ENCODE peak calls at places on chromosome 9, in ten cellular contexts. One of them, this sample, is unnamed.

GRCh38 chr9:136807281-136808074 is at the start of gene RABL6:
- DNase-seq in ovary: peak; percentile 83
- DNase-seq in neural progenitor cell: peak; percentile 92
- DNase-seq in fibroblast of lung: peak; percentile 61
- DNase-seq in A549: peak; percentile 91
- DNase-seq in left ventricle myocardium inferior: peak; percentile 81
- DNase-seq in right lobe of liver: peak; percentile 82
- DNase-seq in IMR-90: peak; percentile 55
- DNase-seq in H9: peak; percentile 65
- DNase-seq in H1: peak; percentile 86
- DNase-seq in this sample: peak; percentile 90

GRCh38 chr9:132370592-132370991 is 15.8 kb upstream of the SETX start:
- DNase-seq in H9: no peak
- DNase-seq in neural progenitor cell: no peak
- DNase-seq in IMR-90: no peak
- DNase-seq in right lobe of liver: no peak
- DNase-seq in fibroblast of lung: no peak
- DNase-seq in ovary: no peak
- DNase-seq in A549: no peak
- DNase-seq in H1: no peak
- DNase-seq in left ventricle myocardium inferior: no peak
- DNase-seq in this sample: no peak

GRCh38 chr9:137514691-137515337 is 35.4 kb downstream of the PNPLA7 start:
- DNase-seq in H1: no peak
- DNase-seq in IMR-90: no peak
- DNase-seq in ovary: peak; percentile 6
- DNase-seq in neural progenitor cell: no peak
- DNase-seq in left ventricle myocardium inferior: no peak
- DNase-seq in A549: no peak
- DNase-seq in right lobe of liver: no peak
- DNase-seq in fibroblast of lung: no peak
- DNase-seq in H9: no peak
- DNase-seq in this sample: peak; percentile 46

GRCh38 chr9:9003184-9003583 is 1203.6 kb upstream of the DMAC1 start:
- DNase-seq in left ventricle myocardium inferior: no peak
- DNase-seq in ovary: no peak
- DNase-seq in H1: no peak
- DNase-seq in H9: no peak
- DNase-seq in fibroblast of lung: peak; percentile 2
- DNase-seq in A549: no peak
- DNase-seq in IMR-90: no peak
- DNase-seq in neural progenitor cell: peak; percentile 52
- DNase-seq in right lobe of liver: no peak
- DNase-seq in this sample: no peak

GRCh38 chr9:19378154-19378553 is 1.9 kb downstream of the RPS6 start:
- DNase-seq in ovary: no peak
- DNase-seq in IMR-90: no peak
- DNase-seq in fibroblast of lung: no peak
- DNase-seq in left ventricle myocardium inferior: no peak
- DNase-seq in H1: no peak
- DNase-seq in A549: no peak
- DNase-seq in neural progenitor cell: no peak
- DNase-seq in H9: no peak
- DNase-seq in right lobe of liver: no peak
- DNase-seq in this sample: no peak

GRCh38 chr9:99057665-99058625 is 47.0 kb upstream of the TGFBR1 start:
- DNase-seq in right lobe of liver: no peak
- DNase-seq in A549: no peak
- DNase-seq in fibroblast of lung: peak; percentile 92
- DNase-seq in H1: no peak
- DNase-seq in neural progenitor cell: no peak
- DNase-seq in left ventricle myocardium inferior: no peak
- DNase-seq in IMR-90: peak; percentile 81
- DNase-seq in H9: no peak
- DNase-seq in ovary: no peak
- DNase-seq in this sample: no peak

GRCh38 chr9:88748566-88749238 is 213.7 kb downstream of the NXNL2 start:
- DNase-seq in A549: no peak
- DNase-seq in fibroblast of lung: peak; percentile 69
- DNase-seq in left ventricle myocardium inferior: peak; percentile 63
- DNase-seq in neural progenitor cell: peak; percentile 48
- DNase-seq in ovary: no peak
- DNase-seq in H9: no peak
- DNase-seq in right lobe of liver: peak; percentile 81
- DNase-seq in H1: no peak
- DNase-seq in IMR-90: peak; percentile 81
- DNase-seq in this sample: peak; percentile 55

GRCh38 chr9:35666547-35666946 is 1.6 kb upstream of the ARHGEF39 start:
- DNase-seq in left ventricle myocardium inferior: no peak
- DNase-seq in H9: no peak
- DNase-seq in ovary: no peak
- DNase-seq in right lobe of liver: no peak
- DNase-seq in A549: no peak
- DNase-seq in IMR-90: no peak
- DNase-seq in fibroblast of lung: no peak
- DNase-seq in H1: no peak
- DNase-seq in neural progenitor cell: no peak
- DNase-seq in this sample: no peak

GRCh38 chr9:130936285-130937117 is 2.5 kb downstream of the FIBCD1 start:
- DNase-seq in neural progenitor cell: peak; percentile 93
- DNase-seq in fibroblast of lung: peak; percentile 76
- DNase-seq in A549: peak; percentile 58
- DNase-seq in H1: peak; percentile 76
- DNase-seq in right lobe of liver: no peak
- DNase-seq in ovary: peak; percentile 51
- DNase-seq in H9: peak; percentile 93
- DNase-seq in left ventricle myocardium inferior: no peak
- DNase-seq in IMR-90: peak; percentile 75
- DNase-seq in this sample: no peak

DNA sequence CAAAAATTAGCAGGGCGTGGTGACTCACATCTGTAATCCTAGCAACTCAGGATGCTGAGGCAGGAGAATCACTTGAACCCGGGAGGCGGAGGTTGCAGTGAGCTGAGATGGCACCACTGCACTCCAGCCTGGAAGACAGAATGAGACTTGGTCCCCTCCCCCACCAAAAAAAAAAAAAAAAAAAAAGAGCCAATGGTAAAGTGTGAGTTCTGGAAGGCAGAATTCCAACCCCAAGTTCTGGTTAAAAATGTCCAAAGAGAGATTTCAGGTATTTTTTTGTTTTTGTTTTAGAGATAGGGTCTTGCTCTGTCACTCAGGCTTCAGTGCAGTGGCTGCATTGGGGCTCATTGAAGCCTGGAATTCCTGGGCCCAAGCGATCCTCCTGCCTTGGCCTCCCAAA is 1.6 kb upstream of the SET start:
- DNase-seq in H1: no peak
- DNase-seq in left ventricle myocardium inferior: no peak
- DNase-seq in IMR-90: no peak
- DNase-seq in ovary: peak; percentile 8
- DNase-seq in neural progenitor cell: no peak
- DNase-seq in fibroblast of lung: no peak
- DNase-seq in A549: no peak
- DNase-seq in H9: no peak
- DNase-seq in right lobe of liver: no peak
- DNase-seq in this sample: no peak
- H3K4me1 ChIP-seq in H1: peaks cover 7% of the 10 kb centered on the region
- H3K4me1 ChIP-seq in left ventricle myocardium inferior: peaks cover 53% of the 10 kb centered on the region
- H3K4me1 ChIP-seq in IMR-90: peaks cover 17% of the 10 kb centered on the region
- H3K4me1 ChIP-seq in ovary: peaks cover 9% of the 10 kb centered on the region
- H3K4me1 ChIP-seq in neural progenitor cell: peaks cover 47% of the 10 kb centered on the region
- H3K4me1 ChIP-seq in fibroblast of lung: peaks cover 12% of the 10 kb centered on the region
- H3K4me1 ChIP-seq in A549: peaks cover 50% of the 10 kb centered on the region
- H3K4me1 ChIP-seq in H9: peaks cover 4% of the 10 kb centered on the region
- H3K4me1 ChIP-seq in right lobe of liver: peaks cover 31% of the 10 kb centered on the region
- H3K4me1 ChIP-seq in this sample: peaks cover 11% of the 10 kb centered on the region

DNA sequence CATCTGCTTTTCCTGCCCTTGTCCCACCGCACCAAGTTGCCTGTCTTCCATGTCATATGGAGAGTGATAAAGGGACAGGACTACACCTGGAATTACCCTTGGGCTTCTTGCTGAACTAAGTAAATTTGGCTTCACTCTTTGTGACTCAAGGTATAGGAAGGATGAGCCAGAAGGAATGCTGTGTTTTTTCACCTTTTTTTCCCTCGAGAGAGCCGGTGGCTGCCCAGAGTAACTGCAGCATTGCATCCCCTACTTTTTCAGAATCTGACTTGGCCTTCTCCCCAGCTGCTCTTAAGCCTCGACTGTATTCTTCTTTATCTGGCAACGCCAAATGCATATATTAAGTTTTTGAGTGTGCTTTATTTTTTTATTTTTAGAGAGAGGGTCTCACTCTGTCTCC is 38.4 kb downstream of the RCL1 start:
- DNase-seq in neural progenitor cell: no peak
- DNase-seq in H9: no peak
- DNase-seq in left ventricle myocardium inferior: no peak
- DNase-seq in IMR-90: peak; percentile 37
- DNase-seq in H1: no peak
- DNase-seq in ovary: no peak
- DNase-seq in A549: no peak
- DNase-seq in right lobe of liver: no peak
- DNase-seq in fibroblast of lung: no peak
- DNase-seq in this sample: no peak
- TF ChIP-seq CTCF in neural progenitor cell: no peak
- TF ChIP-seq CTCF in H9: peak; percentile 28
- TF ChIP-seq CTCF in left ventricle myocardium inferior: no peak
- TF ChIP-seq CTCF in IMR-90: no peak
- TF ChIP-seq CTCF in H1: no peak
- TF ChIP-seq CTCF in ovary: no peak
- TF ChIP-seq CTCF in A549: no peak
- TF ChIP-seq CTCF in right lobe of liver: no peak
- TF ChIP-seq CTCF in fibroblast of lung: no peak
- TF ChIP-seq CTCF in this sample: no peak

DNA sequence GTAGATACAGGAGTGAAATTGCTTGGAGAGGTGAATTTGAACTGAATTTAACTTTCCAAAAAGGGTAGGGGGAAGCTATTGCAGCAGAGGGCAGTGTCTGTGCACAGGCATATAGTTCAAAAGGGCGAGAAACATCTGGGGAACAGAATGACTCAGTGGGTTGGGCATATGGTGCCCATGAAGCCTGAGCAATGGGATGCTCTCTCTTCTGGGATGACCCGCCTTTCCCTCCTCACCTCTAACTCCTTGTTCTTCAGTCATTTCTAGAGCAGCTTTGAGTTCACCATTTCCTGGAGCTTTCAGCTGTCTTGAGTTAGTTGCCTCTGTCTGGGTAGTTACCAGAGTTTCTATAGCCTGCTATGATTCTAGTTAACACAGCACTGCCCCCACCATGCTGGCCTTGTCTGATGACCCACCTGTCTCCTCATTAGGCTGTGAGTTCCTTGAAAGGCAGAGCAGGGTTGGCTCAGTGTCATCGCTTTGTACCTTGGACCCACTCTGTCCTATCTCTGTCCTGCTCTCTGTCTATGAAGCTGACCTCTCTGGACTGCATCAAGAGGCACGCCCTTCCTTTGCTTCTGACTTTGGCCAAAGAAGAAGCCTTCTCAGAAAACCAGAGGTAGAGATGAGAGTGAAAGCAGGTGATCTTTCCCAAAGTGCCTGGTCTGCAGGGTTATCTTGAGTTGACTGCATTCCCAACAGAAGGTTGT is 299.6 kb upstream of the KLF4 start:
- DNase-seq in left ventricle myocardium inferior: no peak
- DNase-seq in neural progenitor cell: no peak
- DNase-seq in ovary: no peak
- DNase-seq in A549: no peak
- DNase-seq in right lobe of liver: no peak
- DNase-seq in H9: no peak
- DNase-seq in H1: no peak
- DNase-seq in fibroblast of lung: no peak
- DNase-seq in IMR-90: no peak
- DNase-seq in this sample: no peak
- H3K4me1 ChIP-seq in left ventricle myocardium inferior: peaks cover 8% of the 10 kb centered on the region
- H3K4me1 ChIP-seq in neural progenitor cell: no peaks in the 10 kb centered on the region
- H3K4me1 ChIP-seq in ovary: peaks cover 2% of the 10 kb centered on the region
- H3K4me1 ChIP-seq in A549: peaks cover 4% of the 10 kb centered on the region
- H3K4me1 ChIP-seq in right lobe of liver: no peaks in the 10 kb centered on the region
- H3K4me1 ChIP-seq in H9: no peaks in the 10 kb centered on the region
- H3K4me1 ChIP-seq in H1: no peaks in the 10 kb centered on the region
- H3K4me1 ChIP-seq in fibroblast of lung: peaks cover 6% of the 10 kb centered on the region
- H3K4me1 ChIP-seq in IMR-90: peaks cover 6% of the 10 kb centered on the region
- H3K4me1 ChIP-seq in this sample: peaks cover 7% of the 10 kb centered on the region

GRCh38 chr9:100167912-100168775 is 69.1 kb downstream of the INVS start:
- DNase-seq in ovary: no peak
- DNase-seq in IMR-90: peak; percentile 27
- DNase-seq in neural progenitor cell: peak; percentile 60
- DNase-seq in left ventricle myocardium inferior: no peak
- DNase-seq in right lobe of liver: no peak
- DNase-seq in A549: no peak
- DNase-seq in H9: no peak
- DNase-seq in fibroblast of lung: peak; percentile 6
- DNase-seq in H1: no peak
- DNase-seq in this sample: no peak
- TF ChIP-seq CTCF in ovary: no peak
- TF ChIP-seq CTCF in IMR-90: no peak
- TF ChIP-seq CTCF in neural progenitor cell: no peak
- TF ChIP-seq CTCF in left ventricle myocardium inferior: no peak
- TF ChIP-seq CTCF in right lobe of liver: no peak
- TF ChIP-seq CTCF in A549: no peak
- TF ChIP-seq CTCF in H9: no peak
- TF ChIP-seq CTCF in fibroblast of lung: peak; percentile 17
- TF ChIP-seq CTCF in H1: no peak
- TF ChIP-seq CTCF in this sample: no peak

DNA sequence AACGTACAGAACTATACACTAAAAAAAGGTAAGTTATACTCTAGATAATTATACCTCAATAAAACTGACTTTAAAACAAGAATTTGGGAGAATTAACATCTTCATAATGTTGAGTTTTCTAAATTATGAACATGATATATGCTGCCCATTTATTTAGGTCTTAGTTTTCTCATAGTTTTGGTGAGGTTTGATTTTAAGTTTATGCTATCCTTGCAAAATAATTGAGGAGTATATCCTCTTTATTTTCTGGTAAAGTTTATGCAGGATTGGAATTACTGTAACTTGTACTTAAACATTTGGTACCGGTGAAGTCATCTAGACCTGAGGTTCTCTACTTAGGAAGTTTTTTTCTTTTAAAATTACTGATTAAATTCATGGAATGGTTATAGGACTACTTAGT is 38.9 kb upstream of the RNU6ATAC start:
- DNase-seq in neural progenitor cell: no peak
- DNase-seq in H9: no peak
- DNase-seq in IMR-90: no peak
- DNase-seq in A549: no peak
- DNase-seq in ovary: no peak
- DNase-seq in H1: no peak
- DNase-seq in fibroblast of lung: no peak
- DNase-seq in right lobe of liver: no peak
- DNase-seq in left ventricle myocardium inferior: no peak
- DNase-seq in this sample: no peak
- H3K4me1 ChIP-seq in neural progenitor cell: peaks cover 2% of the 10 kb centered on the region
- H3K4me1 ChIP-seq in H9: no peaks in the 10 kb centered on the region
- H3K4me1 ChIP-seq in IMR-90: peaks cover 2% of the 10 kb centered on the region
- H3K4me1 ChIP-seq in A549: no peaks in the 10 kb centered on the region
- H3K4me1 ChIP-seq in ovary: peaks cover under 1% of the 10 kb centered on the region
- H3K4me1 ChIP-seq in H1: no peaks in the 10 kb centered on the region
- H3K4me1 ChIP-seq in fibroblast of lung: peaks cover 2% of the 10 kb centered on the region
- H3K4me1 ChIP-seq in right lobe of liver: peaks cover 12% of the 10 kb centered on the region
- H3K4me1 ChIP-seq in left ventricle myocardium inferior: peaks cover 28% of the 10 kb centered on the region
- H3K4me1 ChIP-seq in this sample: no peaks in the 10 kb centered on the region

This sample was measured in psoas muscle.